ENCODE peak calls at places on chromosome 19, in six cellular contexts. K is GM23338, G is sigmoid colon, V is cardiac muscle cell, C is breast epithelium, U is A549. Y is an unnamed sample.

GRCh38 chr19:13099073-13099999 is 3.3 kb downstream of the LYL1 start:
- DNase-seq in C (no peak), K (peak; percentile 87), U (no peak), V (peak; percentile 68), G (peak; percentile 91), Y (no peak)

GRCh38 chr19:30160426-30160825 is 211.8 kb upstream of the ZNF536 start:
- DNase-seq in K (no peak), V (no peak), C (no peak), G (no peak), U (no peak), Y (peak; percentile 52)

GRCh38 chr19:1312732-1313694 is 27.3 kb downstream of the EFNA2 start:
- DNase-seq in V (peak; percentile 25), K (no peak), C (no peak), G (no peak), U (peak; percentile 88), Y (no peak)

GRCh38 chr19:6723738-6724137 is 3.3 kb upstream of the C3 start:
- DNase-seq in G (no peak), C (no peak), K (no peak), U (no peak), V (peak; percentile 57), Y (no peak)

GRCh38 chr19:43634516-43634876 is 5.2 kb downstream of the CADM4 start:
- DNase-seq in G (no peak), C (peak; percentile 53), V (no peak), K (peak; percentile 83), U (no peak), Y (no peak)

GRCh38 chr19:43532571-43532961 is 422 bp upstream of the ZNF575 start:
- DNase-seq in C (peak; percentile 55), U (peak; percentile 79), G (peak; percentile 80), V (no peak), K (no peak), Y (peak; percentile 65)

GRCh38 chr19:13097331-13098258 is 5.1 kb downstream of the LYL1 start:
- DNase-seq in U (no peak), C (no peak), V (no peak), K (peak; percentile 40), G (peak; percentile 87), Y (no peak)

GRCh38 chr19:46023311-46023779 is 492 bp upstream of the PGLYRP1 start:
- DNase-seq in G (peak; percentile 21), U (no peak), V (no peak), C (no peak), K (peak; percentile 16), Y (no peak)

GRCh38 chr19:35077411-35078223 is 36.1 kb downstream of the HPN start:
- DNase-seq in U (no peak), C (no peak), G (no peak), K (no peak), V (no peak), Y (no peak)

GRCh38 chr19:35075202-35076025 is 33.9 kb downstream of the HPN start:
- DNase-seq in C (no peak), V (no peak), G (no peak), U (no peak), K (no peak), Y (no peak)

GRCh38 chr19:35076657-35077056 is 35.1 kb downstream of the HPN start:
- DNase-seq in U (no peak), V (no peak), C (no peak), G (no peak), K (no peak), Y (no peak)

GRCh38 chr19:35074426-35075201 is 33.1 kb downstream of the HPN start:
- DNase-seq in G (no peak), V (no peak), C (no peak), K (no peak), U (no peak), Y (no peak)

DNA sequence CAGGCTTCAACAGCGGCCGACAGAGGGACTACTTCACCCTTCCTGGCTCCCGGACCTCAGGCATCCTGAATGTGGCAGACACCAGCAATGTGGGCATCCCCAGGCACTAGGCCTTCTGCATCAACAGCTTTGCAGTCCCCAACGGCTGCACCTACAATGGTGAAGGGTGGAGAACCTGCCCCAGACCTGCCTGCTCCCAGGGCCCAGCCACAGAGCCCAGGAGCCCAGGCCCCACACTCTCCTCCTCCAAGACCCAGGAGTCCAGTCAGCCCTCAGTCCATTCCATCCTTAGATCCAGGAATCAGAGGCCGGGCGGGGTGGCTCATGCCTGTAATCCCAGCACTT is 34.5 kb downstream of the HPN start:
- DNase-seq in K (no peak), V (no peak), U (no peak), C (no peak), G (no peak), Y (no peak)
- TF ChIP-seq CTCF in K (no peak), V (no peak), U (no peak), C (no peak), G (no peak), Y (no peak)

DNA sequence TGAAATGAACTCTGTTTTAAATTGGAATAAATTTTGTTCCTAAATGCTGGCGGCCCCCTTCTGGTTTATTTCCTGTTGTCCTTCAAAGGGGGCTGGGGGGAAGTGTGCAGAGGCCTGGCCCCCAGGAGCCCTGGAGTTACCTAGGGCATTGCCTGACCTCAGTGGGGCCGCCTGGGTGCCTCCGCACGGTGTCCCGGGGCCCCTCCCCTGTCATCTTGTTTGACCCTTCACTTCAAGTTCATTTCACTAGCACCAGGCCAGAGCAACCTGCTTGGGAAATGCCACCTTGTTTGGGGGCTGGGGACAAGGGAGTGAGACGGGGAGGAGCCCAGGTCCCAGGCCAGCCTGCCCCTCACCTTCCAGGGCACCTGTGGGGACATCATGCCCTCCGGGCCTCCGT is 11.9 kb upstream of the GNA15 start:
- DNase-seq in C (no peak), V (no peak), K (no peak), G (no peak), U (no peak), Y (no peak)
- H3K27ac ChIP-seq in C (no peak overlapping the region), V (peak overlapping the region; percentile 34), K (no peak overlapping the region), G (no peak overlapping the region), U (no peak overlapping the region), Y (no peak overlapping the region)

GRCh38 chr19:4345656-4346383 is 2.5 kb downstream of the MPND start:
- DNase-seq in G (no peak), K (no peak), U (no peak), V (no peak), C (no peak), Y (no peak)

GRCh38 chr19:4347521-4347920 is 4.2 kb downstream of the MPND start:
- DNase-seq in V (no peak), U (no peak), G (no peak), K (no peak), C (no peak), Y (no peak)

GRCh38 chr19:4343845-4344713 is 717 bp downstream of the MPND start:
- DNase-seq in G (peak; percentile 74), U (no peak), V (no peak), K (no peak), C (no peak), Y (no peak)

GRCh38 chr19:4342421-4343055 is 824 bp upstream of the MPND start:
- DNase-seq in C (peak; percentile 99), V (peak; percentile 100), U (peak; percentile 88), G (peak; percentile 99), K (peak; percentile 100), Y (peak; percentile 99)

DNA sequence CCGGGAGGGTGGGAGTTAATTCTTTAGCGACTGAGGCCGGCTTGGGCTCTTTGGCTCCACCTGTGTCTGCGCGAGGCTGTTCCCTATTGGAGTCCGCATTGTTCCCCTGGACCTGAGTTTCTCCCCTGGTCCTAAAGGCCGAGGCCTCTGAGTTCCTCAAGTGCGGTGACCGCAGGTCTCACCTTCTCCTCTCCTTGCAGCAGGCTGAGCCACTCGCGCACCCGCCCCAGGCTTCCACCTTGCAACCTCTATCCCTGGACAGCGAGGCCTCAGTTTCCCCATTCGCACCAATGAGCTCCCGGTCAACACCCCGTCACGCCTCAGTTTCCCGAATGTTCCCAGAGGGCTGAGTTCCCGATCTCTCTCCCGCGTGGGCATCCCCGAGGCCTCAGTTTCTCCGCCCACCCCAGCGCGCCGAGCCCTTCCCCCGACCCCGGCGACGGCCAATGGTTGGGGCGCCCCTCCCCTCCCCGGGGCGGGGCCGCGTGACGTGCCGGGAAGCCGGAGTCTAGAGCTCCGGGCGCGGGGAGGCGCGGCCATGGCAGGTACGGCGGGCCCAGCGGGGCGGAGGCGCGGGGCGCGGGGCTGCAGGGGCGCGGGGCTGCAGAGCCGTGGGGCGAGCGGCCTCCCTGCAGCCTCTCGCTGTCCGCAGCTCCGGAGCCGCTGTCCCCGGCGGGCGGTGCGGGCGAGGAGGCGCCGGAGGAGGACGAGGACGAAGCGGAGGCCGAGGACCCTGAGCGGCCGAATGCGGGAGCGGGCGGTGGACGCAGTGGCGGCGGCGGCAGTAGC is at the start of gene MPND:
- DNase-seq in V (peak; percentile 86), C (peak; percentile 87), U (peak; percentile 47), G (peak; percentile 95), K (peak; percentile 93), Y (peak; percentile 93)
- TF ChIP-seq CTCF in V (peak; percentile 35), C (no peak), U (no peak), G (no peak), K (peak; percentile 32), Y (no peak)

DNA sequence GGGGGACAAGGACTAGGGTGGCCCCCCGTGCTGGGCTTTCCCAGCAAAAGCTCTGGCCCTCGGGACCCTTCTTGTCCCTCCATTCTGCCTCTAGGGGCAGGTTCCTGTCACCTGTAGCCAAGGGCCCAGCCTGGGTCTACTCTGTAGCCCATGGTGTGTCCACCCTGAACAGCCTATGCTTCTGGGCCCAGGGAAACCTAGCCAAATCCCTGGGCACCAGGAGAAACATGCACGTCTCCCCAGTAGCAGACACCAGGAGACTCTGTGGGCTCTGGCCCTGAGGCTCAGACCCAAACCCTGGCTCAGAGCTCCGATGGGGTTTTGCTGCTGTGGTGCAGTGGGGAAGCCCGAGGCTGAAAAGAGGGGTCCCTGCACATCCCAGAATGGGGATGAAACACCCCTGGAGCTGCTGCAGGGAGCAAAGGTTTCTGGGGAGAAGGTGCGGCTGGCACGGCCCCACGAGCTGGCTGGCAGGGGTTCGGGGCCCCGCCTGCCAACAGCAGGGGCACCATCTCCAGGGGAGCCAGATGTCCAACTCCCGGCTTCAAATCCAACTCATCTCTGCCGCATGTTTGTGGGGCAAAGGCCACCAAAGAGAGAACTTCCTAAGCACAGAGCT is 18.2 kb downstream of the CEBPG start:
- DNase-seq in K (no peak), C (no peak), V (no peak), U (no peak), G (no peak), Y (no peak)
- H3K27ac ChIP-seq in K (no peak overlapping the region), C (peak overlapping the region; percentile 13), V (no peak overlapping the region), U (no peak overlapping the region), G (no peak overlapping the region), Y (no peak overlapping the region)

DNA sequence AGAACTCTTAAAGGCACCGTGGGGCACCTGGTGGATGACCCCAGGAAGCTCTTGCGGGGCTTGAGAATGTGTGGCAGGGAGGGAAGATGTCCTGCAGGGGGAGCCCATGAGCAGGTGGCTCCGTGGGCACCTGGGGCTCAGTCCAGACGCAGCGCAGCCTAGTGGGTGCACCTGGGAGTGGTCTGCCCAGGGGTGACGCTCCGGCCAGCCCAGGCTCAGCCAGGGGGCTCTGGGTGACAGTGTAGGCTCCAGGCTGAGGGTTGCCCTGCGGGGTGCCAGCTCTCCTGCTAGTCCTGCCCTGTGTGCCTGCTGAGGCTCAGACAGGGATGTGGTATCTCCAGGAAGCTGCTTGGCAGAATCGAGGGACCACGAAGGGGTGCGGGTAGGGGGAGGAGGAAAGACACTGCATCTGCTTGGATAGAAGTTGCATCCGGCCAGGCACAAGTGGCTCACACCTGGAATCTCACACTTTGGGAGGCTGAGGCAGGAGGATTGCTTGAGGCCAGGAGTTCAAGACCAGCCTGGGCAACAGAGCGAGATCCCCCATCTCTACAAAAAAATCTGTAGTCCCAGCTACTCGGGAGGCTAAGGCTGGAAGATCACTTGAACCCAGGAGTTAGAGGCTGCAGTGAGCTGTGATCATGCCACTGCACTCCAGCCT is 15.0 kb upstream of the PGLS start:
- DNase-seq in K (peak; percentile 94), V (peak; percentile 75), C (no peak), U (peak; percentile 66), G (peak; percentile 81), Y (peak; percentile 68)
- TF ChIP-seq CTCF in K (peak; percentile 95), V (peak; percentile 97), C (peak; percentile 75), U (peak; percentile 80), G (peak; percentile 83), Y (peak; percentile 74)